ENCODE peak calls at places on chromosomes 3 and 15, in eight cellular contexts. O is SIG-M5; N is esophagus squamous epithelium; A is activated gamma-delta T cell treated with anti-CD3 and anti-CD28 coated beads, Interleukin-2, amount 50 U/mL, for 16 hours; E is SJSA1; R is LoVo; M is T-helper 2 cell; H is NCI-H510A treated with DMSO at 0.1 percent for 48 hours. F is an unnamed sample.

GRCh38 chr15:44726136-44726535 is 10.2 kb upstream of the TRIM69 start:
- DNase-seq in O (no peak), N (no peak), A (no peak), E (no peak), R (no peak), M (no peak), H (no peak), F (no peak)

GRCh38 chr3:126316515-126316939 is 40.7 kb downstream of the KLF15 start:
- DNase-seq in O (no peak), N (no peak), A (no peak), E (no peak), R (no peak), M (no peak), H (no peak), F (no peak)

GRCh38 chr15:100189849-100190248 is 151.9 kb downstream of the ADAMTS17 start:
- DNase-seq in O (no peak), N (no peak), A (no peak), E (no peak), R (no peak), M (no peak), H (no peak), F (no peak)

GRCh38 chr3:101148001-101148400 is 154.8 kb upstream of the ABI3BP start:
- DNase-seq in O (no peak), N (no peak), A (no peak), E (no peak), R (no peak), M (no peak), H (no peak), F (no peak)

GRCh38 chr3:38717603-38718240 is 68.2 kb upstream of the SCN5A start:
- DNase-seq in O (no peak), N (no peak), A (no peak), E (no peak), R (no peak), M (no peak), H (no peak), F (no peak)

GRCh38 chr3:38454884-38455638 is 1.4 kb downstream of the ACVR2B start:
- DNase-seq in O (no peak), N (no peak), A (no peak), E (peak; percentile 60), R (peak; percentile 82), M (no peak), H (peak; percentile 56), F (no peak)

GRCh38 chr15:60508442-60508841 is 29.5 kb upstream of the ICE2 start:
- DNase-seq in O (no peak), N (no peak), A (no peak), E (no peak), R (no peak), M (no peak), H (no peak), F (no peak)

GRCh38 chr3:112650472-112650871 is 9.5 kb upstream of the CCDC80 start:
- DNase-seq in O (no peak), N (no peak), A (no peak), E (no peak), R (no peak), M (no peak), H (no peak), F (no peak)

GRCh38 chr3:15287565-15288330 is 44.6 kb downstream of the SH3BP5 start:
- DNase-seq in O (no peak), N (peak; percentile 9), A (no peak), E (peak; percentile 68), R (no peak), M (no peak), H (no peak), F (peak; percentile 53)

GRCh38 chr15:101193063-101193712 is 58.7 kb downstream of the CHSY1 start:
- DNase-seq in O (no peak), N (no peak), A (no peak), E (no peak), R (no peak), M (no peak), H (no peak), F (no peak)

GRCh38 chr3:31958721-31959152 is 22.3 kb downstream of the OSBPL10 start:
- DNase-seq in O (no peak), N (no peak), A (no peak), E (no peak), R (no peak), M (no peak), H (peak; percentile 20), F (no peak)

GRCh38 chr3:42214565-42215283 is 51.3 kb downstream of the CCK start:
- DNase-seq in O (no peak), N (no peak), A (no peak), E (no peak), R (no peak), M (no peak), H (no peak), F (no peak)

GRCh38 chr3:135262441-135262840 is 467.4 kb downstream of the EPHB1 start:
- DNase-seq in O (no peak), N (no peak), A (no peak), E (no peak), R (no peak), M (no peak), H (no peak), F (no peak)

GRCh38 chr3:160006282-160007163 is 17.9 kb downstream of the IL12A start:
- DNase-seq in O (no peak), N (no peak), A (no peak), E (no peak), R (peak; percentile 72), M (no peak), H (peak; percentile 70), F (no peak)

GRCh38 chr3:108453541-108454057 is 56.8 kb downstream of the MYH15 start:
- DNase-seq in O (no peak), N (no peak), A (no peak), E (no peak), R (no peak), M (no peak), H (no peak), F (no peak)

GRCh38 chr3:63585927-63586326 is 66.5 kb upstream of the SNTN start:
- DNase-seq in O (no peak), N (no peak), A (no peak), E (no peak), R (no peak), M (no peak), H (no peak), F (no peak)

GRCh38 chr3:134004841-134005240 is 24.9 kb downstream of the SLCO2A1 start:
- DNase-seq in O (no peak), N (no peak), A (no peak), E (no peak), R (no peak), M (no peak), H (no peak), F (no peak)

GRCh38 chr3:177931346-177931745 is 604.9 kb upstream of the KCNMB2 start:
- DNase-seq in O (no peak), N (no peak), A (no peak), E (no peak), R (no peak), M (no peak), H (no peak), F (no peak)

GRCh38 chr15:48532938-48533337 is 112.6 kb downstream of the FBN1 start:
- DNase-seq in O (no peak), N (no peak), A (no peak), E (no peak), R (no peak), M (no peak), H (no peak), F (no peak)

GRCh38 chr3:77460326-77460725 is 420.4 kb downstream of the ROBO2 start:
- DNase-seq in O (no peak), N (no peak), A (no peak), E (no peak), R (no peak), M (no peak), H (no peak), F (peak; percentile 31)

GRCh38 chr3:123271466-123272159 is 69.9 kb downstream of the SEC22A start:
- DNase-seq in O (no peak), N (no peak), A (no peak), E (no peak), R (no peak), M (no peak), H (no peak), F (no peak)

GRCh38 chr3:195860456-195860855 is 47.9 kb downstream of the TNK2 start:
- DNase-seq in O (no peak), N (no peak), A (no peak), E (no peak), R (no peak), M (no peak), H (no peak), F (no peak)

GRCh38 chr3:23389089-23389488 is 186.0 kb downstream of the UBE2E2 start:
- DNase-seq in O (no peak), N (no peak), A (no peak), E (no peak), R (no peak), M (no peak), H (peak; percentile 8), F (no peak)

GRCh38 chr3:59654120-59654952 is 604.5 kb upstream of the CFAP20DC start:
- DNase-seq in O (no peak), N (no peak), A (no peak), E (no peak), R (no peak), M (no peak), H (no peak), F (no peak)

GRCh38 chr15:92161039-92161670 is 232.5 kb upstream of the ST8SIA2 start:
- DNase-seq in O (no peak), N (no peak), A (no peak), E (no peak), R (peak; percentile 43), M (no peak), H (no peak), F (no peak)

F was measured in non-pigmented ciliary epithelial cell.